ENCODE peak calls at places on chromosomes 2 and 18, in five cellular contexts. One of them, this sample, is unnamed.

GRCh38 chr2:185202928-185203327 is 535.7 kb upstream of the FSIP2 start:
- DNase-seq in choroid plexus epithelial cell: no peak
- DNase-seq in GM23248: no peak
- DNase-seq in HFF-Myc: no peak
- DNase-seq in GM23338: no peak
- DNase-seq in this sample: no peak

GRCh38 chr2:11652555-11652954 is 17.4 kb downstream of the NTSR2 start:
- DNase-seq in choroid plexus epithelial cell: no peak
- DNase-seq in GM23248: peak; percentile 10
- DNase-seq in HFF-Myc: no peak
- DNase-seq in GM23338: no peak
- DNase-seq in this sample: no peak

GRCh38 chr2:147031897-147032296 is 812.9 kb upstream of the ACVR2A start:
- DNase-seq in choroid plexus epithelial cell: no peak
- DNase-seq in GM23248: no peak
- DNase-seq in HFF-Myc: no peak
- DNase-seq in GM23338: no peak
- DNase-seq in this sample: no peak

GRCh38 chr18:58691256-58691655 is 20.0 kb downstream of the MALT1 start:
- DNase-seq in choroid plexus epithelial cell: peak; percentile 31
- DNase-seq in GM23248: no peak
- DNase-seq in HFF-Myc: no peak
- DNase-seq in GM23338: no peak
- DNase-seq in this sample: no peak

GRCh38 chr2:233469261-233470006 is 97.1 kb downstream of the USP40 start:
- DNase-seq in choroid plexus epithelial cell: no peak
- DNase-seq in GM23248: no peak
- DNase-seq in HFF-Myc: no peak
- DNase-seq in GM23338: no peak
- DNase-seq in this sample: no peak

GRCh38 chr2:23661276-23662050 is 265.5 kb downstream of the ATAD2B start:
- DNase-seq in choroid plexus epithelial cell: no peak
- DNase-seq in GM23248: peak; percentile 4
- DNase-seq in HFF-Myc: no peak
- DNase-seq in GM23338: no peak
- DNase-seq in this sample: no peak

GRCh38 chr18:1914489-1914888 is 656.8 kb downstream of the METTL4 start:
- DNase-seq in choroid plexus epithelial cell: peak; percentile 33
- DNase-seq in GM23248: no peak
- DNase-seq in HFF-Myc: no peak
- DNase-seq in GM23338: peak; percentile 62
- DNase-seq in this sample: peak; percentile 18

GRCh38 chr2:193101591-193101990 is 906.9 kb upstream of the TMEFF2 start:
- DNase-seq in choroid plexus epithelial cell: no peak
- DNase-seq in GM23248: no peak
- DNase-seq in HFF-Myc: no peak
- DNase-seq in GM23338: no peak
- DNase-seq in this sample: no peak

GRCh38 chr2:16745466-16745865 is 79.8 kb upstream of the CYRIA start:
- DNase-seq in choroid plexus epithelial cell: no peak
- DNase-seq in GM23248: peak; percentile 15
- DNase-seq in HFF-Myc: no peak
- DNase-seq in GM23338: no peak
- DNase-seq in this sample: no peak

GRCh38 chr2:228938629-228939028 is 332.5 kb downstream of the PID1 start:
- DNase-seq in choroid plexus epithelial cell: peak; percentile 64
- DNase-seq in GM23248: peak; percentile 5
- DNase-seq in HFF-Myc: peak; percentile 89
- DNase-seq in GM23338: no peak
- DNase-seq in this sample: peak; percentile 20

GRCh38 chr2:189534854-189535253 is 45.7 kb downstream of the SLC40A1 start:
- DNase-seq in choroid plexus epithelial cell: peak; percentile 64
- DNase-seq in GM23248: peak; percentile 85
- DNase-seq in HFF-Myc: no peak
- DNase-seq in GM23338: no peak
- DNase-seq in this sample: peak; percentile 72

GRCh38 chr2:50746526-50746925 is 285.4 kb downstream of the NRXN1 start:
- DNase-seq in choroid plexus epithelial cell: peak; percentile 48
- DNase-seq in GM23248: peak; percentile 13
- DNase-seq in HFF-Myc: no peak
- DNase-seq in GM23338: peak; percentile 67
- DNase-seq in this sample: peak; percentile 31

GRCh38 chr2:10961490-10961875 is 49.7 kb downstream of the KCNF1 start:
- DNase-seq in choroid plexus epithelial cell: no peak
- DNase-seq in GM23248: no peak
- DNase-seq in HFF-Myc: no peak
- DNase-seq in GM23338: no peak
- DNase-seq in this sample: no peak

GRCh38 chr18:37272841-37273240 is 292.8 kb downstream of the CELF4 start:
- DNase-seq in choroid plexus epithelial cell: no peak
- DNase-seq in GM23248: no peak
- DNase-seq in HFF-Myc: no peak
- DNase-seq in GM23338: no peak
- DNase-seq in this sample: no peak

DNA sequence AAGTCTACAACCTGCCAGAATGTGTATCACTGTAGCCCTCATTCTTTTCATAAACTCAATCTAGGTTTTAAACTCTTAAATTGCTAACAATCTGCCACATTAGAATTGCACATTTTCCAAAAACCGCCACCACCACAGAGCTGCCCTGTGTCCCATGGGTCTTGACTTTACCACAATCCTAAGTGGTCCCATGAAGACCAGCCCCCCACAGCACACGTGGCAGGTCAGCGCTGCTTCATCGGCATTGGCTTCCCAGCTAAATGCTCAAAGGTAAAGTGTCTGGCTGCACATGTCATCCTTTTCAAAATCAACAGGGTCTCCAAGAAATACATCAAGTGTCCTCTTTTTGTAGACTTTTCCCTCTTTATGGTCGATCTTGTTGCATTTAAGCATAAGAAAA is 2.4 kb downstream of the TBC1D8 start:
- DNase-seq in choroid plexus epithelial cell: no peak
- DNase-seq in GM23248: no peak
- DNase-seq in HFF-Myc: no peak
- DNase-seq in GM23338: no peak
- DNase-seq in this sample: no peak
- H3K4me3 ChIP-seq in choroid plexus epithelial cell: no peak overlapping the region
- H3K4me3 ChIP-seq in GM23248: no peak overlapping the region
- H3K4me3 ChIP-seq in HFF-Myc: no peak overlapping the region
- H3K4me3 ChIP-seq in GM23338: peak overlapping the region; percentile 97
- H3K4me3 ChIP-seq in this sample: no peak overlapping the region

GRCh38 chr2:200765995-200766660 is 45.6 kb upstream of the BZW1 start:
- DNase-seq in choroid plexus epithelial cell: no peak
- DNase-seq in GM23248: no peak
- DNase-seq in HFF-Myc: no peak
- DNase-seq in GM23338: no peak
- DNase-seq in this sample: peak; percentile 47
- H3K4me3 ChIP-seq in choroid plexus epithelial cell: no peak overlapping the region
- H3K4me3 ChIP-seq in GM23248: no peak overlapping the region
- H3K4me3 ChIP-seq in HFF-Myc: no peak overlapping the region
- H3K4me3 ChIP-seq in GM23338: no peak overlapping the region
- H3K4me3 ChIP-seq in this sample: no peak overlapping the region

GRCh38 chr2:25043241-25043867 is 1.5 kb downstream of the EFR3B start:
- DNase-seq in choroid plexus epithelial cell: peak; percentile 90
- DNase-seq in GM23248: peak; percentile 95
- DNase-seq in HFF-Myc: peak; percentile 10
- DNase-seq in GM23338: peak; percentile 55
- DNase-seq in this sample: peak; percentile 65
- H3K4me3 ChIP-seq in choroid plexus epithelial cell: no peak overlapping the region
- H3K4me3 ChIP-seq in GM23248: peak overlapping the region; percentile 80
- H3K4me3 ChIP-seq in HFF-Myc: peak overlapping the region; percentile 46
- H3K4me3 ChIP-seq in GM23338: peak overlapping the region; percentile 89
- H3K4me3 ChIP-seq in this sample: peak overlapping the region; percentile 67

GRCh38 chr2:1173528-1173927 is 222.9 kb downstream of the SNTG2 start:
- DNase-seq in choroid plexus epithelial cell: no peak
- DNase-seq in GM23248: no peak
- DNase-seq in HFF-Myc: no peak
- DNase-seq in GM23338: peak; percentile 79
- DNase-seq in this sample: no peak
- H3K4me3 ChIP-seq in choroid plexus epithelial cell: no peak overlapping the region
- H3K4me3 ChIP-seq in GM23248: no peak overlapping the region
- H3K4me3 ChIP-seq in HFF-Myc: no peak overlapping the region
- H3K4me3 ChIP-seq in GM23338: peak overlapping the region; percentile 25
- H3K4me3 ChIP-seq in this sample: no peak overlapping the region

GRCh38 chr2:201007584-201007998 is 44.1 kb upstream of the ORC2 start:
- DNase-seq in choroid plexus epithelial cell: no peak
- DNase-seq in GM23248: no peak
- DNase-seq in HFF-Myc: no peak
- DNase-seq in GM23338: no peak
- DNase-seq in this sample: no peak
- H3K4me3 ChIP-seq in choroid plexus epithelial cell: no peak overlapping the region
- H3K4me3 ChIP-seq in GM23248: no peak overlapping the region
- H3K4me3 ChIP-seq in HFF-Myc: no peak overlapping the region
- H3K4me3 ChIP-seq in GM23338: no peak overlapping the region
- H3K4me3 ChIP-seq in this sample: no peak overlapping the region

This sample was measured in fibroblast of the aortic adventitia.